ENCODE peak calls at places on chromosomes 2 and 18, in five cellular contexts. C is NCI-H2081; D is COR-L47; U is effector CD4-positive, alpha-beta T cell; Q is A172. F is an unnamed sample.

GRCh38 chr18:2104620-2105462 is 466.5 kb downstream of the METTL4 start:
- DNase-seq in C (no peak), D (peak), U (peak), Q (peak), F (no peak)

GRCh38 chr18:74064510-74064909 is 83.1 kb downstream of the FBXO15 start:
- DNase-seq in C (no peak), D (no peak), U (no peak), Q (no peak), F (no peak)

GRCh38 chr2:58039170-58039611 is 7.4 kb upstream of the VRK2 start:
- DNase-seq in C (no peak), D (no peak), U (no peak), Q (no peak), F (no peak)

GRCh38 chr18:39167990-39168389 is 1602.4 kb upstream of the CELF4 start:
- DNase-seq in C (no peak), D (no peak), U (no peak), Q (no peak), F (no peak)

GRCh38 chr2:105338020-105338385 is 663 bp downstream of the C2orf49 start:
- DNase-seq in C (no peak), D (no peak), U (no peak), Q (no peak), F (no peak)

GRCh38 chr18:48826806-48827205 is 124.0 kb downstream of the SMAD7 start:
- DNase-seq in C (no peak), D (no peak), U (no peak), Q (no peak), F (no peak)

GRCh38 chr2:43707255-43707654 is 31.0 kb upstream of the C1GALT1C1L start:
- DNase-seq in C (no peak), D (no peak), U (no peak), Q (peak), F (no peak)

GRCh38 chr2:160695402-160696060 is 201.9 kb upstream of the RBMS1 start:
- DNase-seq in C (no peak), D (no peak), U (no peak), Q (peak), F (no peak)

GRCh38 chr2:55408946-55409868 is 10.4 kb downstream of the CCDC88A start:
- DNase-seq in C (no peak), D (no peak), U (no peak), Q (peak), F (no peak)

GRCh38 chr2:235709124-235709813 is 215.4 kb downstream of the AGAP1 start:
- DNase-seq in C (no peak), D (no peak), U (no peak), Q (peak), F (no peak)

GRCh38 chr2:190121971-190122370 is 59.4 kb upstream of the MSTN start:
- DNase-seq in C (no peak), D (no peak), U (no peak), Q (peak), F (no peak)

GRCh38 chr2:105397959-105398521 is 811 bp downstream of the FHL2 start:
- DNase-seq in C (no peak), D (no peak), U (no peak), Q (no peak), F (no peak)

GRCh38 chr2:169640104-169640503 is 54.1 kb downstream of the CFAP210 start:
- DNase-seq in C (no peak), D (no peak), U (no peak), Q (no peak), F (no peak)

GRCh38 chr2:239274391-239275001 is 126.3 kb downstream of the HDAC4 start:
- DNase-seq in C (no peak), D (no peak), U (no peak), Q (no peak), F (peak)

GRCh38 chr2:49002750-49003149 is 151.6 kb downstream of the FSHR start:
- DNase-seq in C (no peak), D (no peak), U (no peak), Q (no peak), F (no peak)

GRCh38 chr2:55175254-55176093 is 56.6 kb downstream of the CLHC1 start:
- DNase-seq in C (peak), D (peak), U (no peak), Q (peak), F (no peak)